ENCODE peak calls at places on chromosomes 11 and 22, in eight cellular contexts. One of them, this sample, is unnamed.

GRCh38 chr22:30856699-30857098 is 111.9 kb downstream of the MORC2 start:
- DNase-seq in IMR-90: no peak
- DNase-seq in A549: no peak
- DNase-seq in right lobe of liver: no peak
- DNase-seq in adrenal gland: no peak
- DNase-seq in tibial nerve: no peak
- DNase-seq in body of pancreas: no peak
- DNase-seq in ovary: no peak
- DNase-seq in this sample: no peak

GRCh38 chr22:43255299-43255698 is 68.4 kb upstream of the TTLL12 start:
- DNase-seq in IMR-90: no peak
- DNase-seq in A549: no peak
- DNase-seq in right lobe of liver: no peak
- DNase-seq in adrenal gland: no peak
- DNase-seq in tibial nerve: no peak
- DNase-seq in body of pancreas: no peak
- DNase-seq in ovary: no peak
- DNase-seq in this sample: no peak

GRCh38 chr11:16598032-16598431 is 140.4 kb upstream of the C11orf58 start:
- DNase-seq in IMR-90: no peak
- DNase-seq in A549: no peak
- DNase-seq in right lobe of liver: no peak
- DNase-seq in adrenal gland: no peak
- DNase-seq in tibial nerve: no peak
- DNase-seq in body of pancreas: no peak
- DNase-seq in ovary: no peak
- DNase-seq in this sample: no peak

GRCh38 chr11:119295178-119295577 is 21.8 kb downstream of the MCAM start:
- DNase-seq in IMR-90: no peak
- DNase-seq in A549: no peak
- DNase-seq in right lobe of liver: no peak
- DNase-seq in adrenal gland: no peak
- DNase-seq in tibial nerve: no peak
- DNase-seq in body of pancreas: no peak
- DNase-seq in ovary: no peak
- DNase-seq in this sample: no peak

GRCh38 chr11:129278586-129279319 is 86.6 kb upstream of the ARHGAP32 start:
- DNase-seq in IMR-90: no peak
- DNase-seq in A549: no peak
- DNase-seq in right lobe of liver: peak
- DNase-seq in adrenal gland: peak
- DNase-seq in tibial nerve: no peak
- DNase-seq in body of pancreas: peak
- DNase-seq in ovary: peak
- DNase-seq in this sample: no peak

GRCh38 chr11:122440783-122441701 is 214.5 kb upstream of the UBASH3B start:
- DNase-seq in IMR-90: no peak
- DNase-seq in A549: no peak
- DNase-seq in right lobe of liver: peak
- DNase-seq in adrenal gland: peak
- DNase-seq in tibial nerve: peak
- DNase-seq in body of pancreas: peak
- DNase-seq in ovary: peak
- DNase-seq in this sample: peak

GRCh38 chr11:73334244-73335203 is 26.4 kb downstream of the ARHGEF17 start:
- DNase-seq in IMR-90: peak
- DNase-seq in A549: peak
- DNase-seq in right lobe of liver: peak
- DNase-seq in adrenal gland: peak
- DNase-seq in tibial nerve: peak
- DNase-seq in body of pancreas: no peak
- DNase-seq in ovary: peak
- DNase-seq in this sample: peak

GRCh38 chr11:117998664-117999353 is 12.6 kb downstream of the IL10RA start:
- DNase-seq in IMR-90: no peak
- DNase-seq in A549: no peak
- DNase-seq in right lobe of liver: peak
- DNase-seq in adrenal gland: no peak
- DNase-seq in tibial nerve: no peak
- DNase-seq in body of pancreas: no peak
- DNase-seq in ovary: no peak
- DNase-seq in this sample: peak

GRCh38 chr11:72446929-72447753 is 12.8 kb upstream of the CLPB start:
- DNase-seq in IMR-90: peak
- DNase-seq in A549: peak
- DNase-seq in right lobe of liver: no peak
- DNase-seq in adrenal gland: no peak
- DNase-seq in tibial nerve: no peak
- DNase-seq in body of pancreas: no peak
- DNase-seq in ovary: no peak
- DNase-seq in this sample: no peak

GRCh38 chr11:1761110-1761856 is 2.4 kb downstream of the CTSD start:
- DNase-seq in IMR-90: no peak
- DNase-seq in A549: no peak
- DNase-seq in right lobe of liver: no peak
- DNase-seq in adrenal gland: no peak
- DNase-seq in tibial nerve: no peak
- DNase-seq in body of pancreas: no peak
- DNase-seq in ovary: peak
- DNase-seq in this sample: no peak

GRCh38 chr11:134537296-134537695 is 125.3 kb upstream of the B3GAT1 start:
- DNase-seq in IMR-90: no peak
- DNase-seq in A549: no peak
- DNase-seq in right lobe of liver: peak
- DNase-seq in adrenal gland: peak
- DNase-seq in tibial nerve: no peak
- DNase-seq in body of pancreas: no peak
- DNase-seq in ovary: no peak
- DNase-seq in this sample: no peak

GRCh38 chr11:126359431-126360048 is 4.1 kb downstream of the ST3GAL4 start:
- DNase-seq in IMR-90: peak
- DNase-seq in A549: no peak
- DNase-seq in right lobe of liver: peak
- DNase-seq in adrenal gland: peak
- DNase-seq in tibial nerve: peak
- DNase-seq in body of pancreas: peak
- DNase-seq in ovary: peak
- DNase-seq in this sample: peak

GRCh38 chr11:124988063-124988462 is 34.1 kb downstream of the CCDC15 start:
- DNase-seq in IMR-90: no peak
- DNase-seq in A549: no peak
- DNase-seq in right lobe of liver: no peak
- DNase-seq in adrenal gland: no peak
- DNase-seq in tibial nerve: no peak
- DNase-seq in body of pancreas: no peak
- DNase-seq in ovary: no peak
- DNase-seq in this sample: no peak

GRCh38 chr11:68040121-68040956 is 1.5 kb downstream of the TCIRG1 start:
- DNase-seq in IMR-90: peak
- DNase-seq in A549: peak
- DNase-seq in right lobe of liver: peak
- DNase-seq in adrenal gland: peak
- DNase-seq in tibial nerve: peak
- DNase-seq in body of pancreas: peak
- DNase-seq in ovary: peak
- DNase-seq in this sample: no peak

GRCh38 chr22:40243891-40244290 is 66.2 kb downstream of the TNRC6B start:
- DNase-seq in IMR-90: no peak
- DNase-seq in A549: no peak
- DNase-seq in right lobe of liver: no peak
- DNase-seq in adrenal gland: no peak
- DNase-seq in tibial nerve: no peak
- DNase-seq in body of pancreas: no peak
- DNase-seq in ovary: no peak
- DNase-seq in this sample: no peak

GRCh38 chr11:43756575-43756974 is 76.0 kb downstream of the HSD17B12 start:
- DNase-seq in IMR-90: peak
- DNase-seq in A549: no peak
- DNase-seq in right lobe of liver: no peak
- DNase-seq in adrenal gland: no peak
- DNase-seq in tibial nerve: no peak
- DNase-seq in body of pancreas: no peak
- DNase-seq in ovary: no peak
- DNase-seq in this sample: no peak

GRCh38 chr11:14380947-14381555 is 22.1 kb upstream of the RRAS2 start:
- DNase-seq in IMR-90: peak
- DNase-seq in A549: peak
- DNase-seq in right lobe of liver: peak
- DNase-seq in adrenal gland: peak
- DNase-seq in tibial nerve: peak
- DNase-seq in body of pancreas: peak
- DNase-seq in ovary: peak
- DNase-seq in this sample: peak

GRCh38 chr11:18804621-18805020 is 13.0 kb upstream of the PTPN5 start:
- DNase-seq in IMR-90: no peak
- DNase-seq in A549: no peak
- DNase-seq in right lobe of liver: no peak
- DNase-seq in adrenal gland: no peak
- DNase-seq in tibial nerve: no peak
- DNase-seq in body of pancreas: no peak
- DNase-seq in ovary: no peak
- DNase-seq in this sample: no peak

GRCh38 chr11:18798941-18799469 is 7.4 kb upstream of the PTPN5 start:
- DNase-seq in IMR-90: no peak
- DNase-seq in A549: no peak
- DNase-seq in right lobe of liver: no peak
- DNase-seq in adrenal gland: no peak
- DNase-seq in tibial nerve: no peak
- DNase-seq in body of pancreas: no peak
- DNase-seq in ovary: no peak
- DNase-seq in this sample: no peak

DNA sequence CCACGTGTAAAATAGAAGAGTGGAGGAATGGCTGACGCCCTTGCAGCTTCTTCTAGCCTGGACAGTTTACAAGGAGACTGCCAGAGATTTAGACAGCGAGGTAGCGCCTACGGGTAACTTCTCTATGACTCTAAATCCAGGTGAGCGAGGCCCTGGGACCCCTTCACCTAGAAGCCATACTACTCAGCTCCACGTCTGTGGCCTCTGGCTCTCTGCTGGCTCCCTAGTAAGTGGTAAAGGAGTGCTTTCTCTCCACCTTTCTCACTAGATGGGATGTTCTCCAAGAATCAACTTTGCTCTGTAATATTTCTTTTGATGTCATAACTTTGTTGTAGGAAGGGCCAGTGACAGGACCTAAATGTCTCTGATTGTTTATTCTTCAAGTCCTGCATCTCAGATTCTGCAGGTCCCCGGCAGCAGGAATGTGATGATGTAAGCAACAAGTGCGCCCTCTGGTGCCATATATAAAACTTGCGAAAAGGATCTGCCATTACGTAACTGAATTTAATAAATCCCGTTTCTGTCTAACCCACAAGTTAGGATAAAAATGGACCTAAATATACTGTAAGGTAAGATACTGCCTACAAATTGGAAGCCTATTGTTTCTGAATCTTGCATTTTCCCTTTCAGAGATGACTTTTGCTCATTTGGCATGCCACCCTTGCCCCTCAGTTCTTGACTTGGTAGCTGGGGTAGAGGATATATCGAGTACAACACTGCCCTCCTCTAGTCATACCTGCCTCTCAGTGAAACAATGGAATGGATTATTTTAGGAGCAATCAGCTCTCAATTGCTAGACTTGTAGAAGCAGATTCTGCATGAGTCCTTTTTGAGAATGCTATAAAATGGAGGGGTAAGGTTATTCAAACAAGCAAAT is 11.0 kb upstream of the PTPN5 start:
- DNase-seq in IMR-90: peak
- DNase-seq in A549: peak
- DNase-seq in right lobe of liver: no peak
- DNase-seq in adrenal gland: peak
- DNase-seq in tibial nerve: no peak
- DNase-seq in body of pancreas: peak
- DNase-seq in ovary: no peak
- DNase-seq in this sample: no peak
- H3K4me3 ChIP-seq in IMR-90: no peak
- H3K4me3 ChIP-seq in A549: no peak
- H3K4me3 ChIP-seq in right lobe of liver: no peak
- H3K4me3 ChIP-seq in adrenal gland: no peak
- H3K4me3 ChIP-seq in tibial nerve: no peak
- H3K4me3 ChIP-seq in body of pancreas: no peak
- H3K4me3 ChIP-seq in ovary: no peak
- H3K4me3 ChIP-seq in this sample: no peak

GRCh38 chr11:110908401-110909106 is 196.3 kb upstream of the ARHGAP20 start:
- DNase-seq in IMR-90: peak
- DNase-seq in A549: no peak
- DNase-seq in right lobe of liver: no peak
- DNase-seq in adrenal gland: no peak
- DNase-seq in tibial nerve: no peak
- DNase-seq in body of pancreas: no peak
- DNase-seq in ovary: no peak
- DNase-seq in this sample: no peak
- TF ChIP-seq POLR2A in IMR-90: no peak
- TF ChIP-seq POLR2A in A549: no peak
- TF ChIP-seq POLR2A in right lobe of liver: no peak
- TF ChIP-seq POLR2A in adrenal gland: no peak
- TF ChIP-seq POLR2A in tibial nerve: no peak
- TF ChIP-seq POLR2A in body of pancreas: no peak
- TF ChIP-seq POLR2A in ovary: no peak
- TF ChIP-seq POLR2A in this sample: no peak

GRCh38 chr22:23389271-23390071 is 190.6 kb downstream of the IGLL1 start:
- DNase-seq in IMR-90: no peak
- DNase-seq in A549: no peak
- DNase-seq in right lobe of liver: no peak
- DNase-seq in adrenal gland: no peak
- DNase-seq in tibial nerve: no peak
- DNase-seq in body of pancreas: no peak
- DNase-seq in ovary: no peak
- DNase-seq in this sample: no peak
- TF ChIP-seq CTCF in IMR-90: no peak
- TF ChIP-seq CTCF in A549: no peak
- TF ChIP-seq CTCF in right lobe of liver: no peak
- TF ChIP-seq CTCF in adrenal gland: no peak
- TF ChIP-seq CTCF in tibial nerve: no peak
- TF ChIP-seq CTCF in body of pancreas: no peak
- TF ChIP-seq CTCF in ovary: no peak
- TF ChIP-seq CTCF in this sample: no peak

GRCh38 chr11:75869661-75870455 is 54.8 kb downstream of the UVRAG start:
- DNase-seq in IMR-90: no peak
- DNase-seq in A549: no peak
- DNase-seq in right lobe of liver: no peak
- DNase-seq in adrenal gland: no peak
- DNase-seq in tibial nerve: no peak
- DNase-seq in body of pancreas: no peak
- DNase-seq in ovary: no peak
- DNase-seq in this sample: no peak

GRCh38 chr11:75874942-75875341 is 59.9 kb downstream of the UVRAG start:
- DNase-seq in IMR-90: no peak
- DNase-seq in A549: no peak
- DNase-seq in right lobe of liver: no peak
- DNase-seq in adrenal gland: no peak
- DNase-seq in tibial nerve: no peak
- DNase-seq in body of pancreas: no peak
- DNase-seq in ovary: no peak
- DNase-seq in this sample: no peak

GRCh38 chr11:75868990-75869389 is 54.0 kb downstream of the UVRAG start:
- DNase-seq in IMR-90: no peak
- DNase-seq in A549: no peak
- DNase-seq in right lobe of liver: no peak
- DNase-seq in adrenal gland: no peak
- DNase-seq in tibial nerve: no peak
- DNase-seq in body of pancreas: no peak
- DNase-seq in ovary: no peak
- DNase-seq in this sample: no peak

GRCh38 chr11:75872887-75873416 is 57.9 kb downstream of the UVRAG start:
- DNase-seq in IMR-90: no peak
- DNase-seq in A549: no peak
- DNase-seq in right lobe of liver: no peak
- DNase-seq in adrenal gland: no peak
- DNase-seq in tibial nerve: no peak
- DNase-seq in body of pancreas: no peak
- DNase-seq in ovary: no peak
- DNase-seq in this sample: no peak

GRCh38 chr11:75873417-75874148 is 58.6 kb downstream of the UVRAG start:
- DNase-seq in IMR-90: no peak
- DNase-seq in A549: no peak
- DNase-seq in right lobe of liver: no peak
- DNase-seq in adrenal gland: no peak
- DNase-seq in tibial nerve: no peak
- DNase-seq in body of pancreas: no peak
- DNase-seq in ovary: no peak
- DNase-seq in this sample: no peak
- H3K4me3 ChIP-seq in IMR-90: no peak
- H3K4me3 ChIP-seq in A549: no peak
- H3K4me3 ChIP-seq in right lobe of liver: no peak
- H3K4me3 ChIP-seq in adrenal gland: no peak
- H3K4me3 ChIP-seq in tibial nerve: no peak
- H3K4me3 ChIP-seq in body of pancreas: no peak
- H3K4me3 ChIP-seq in ovary: no peak
- H3K4me3 ChIP-seq in this sample: no peak

This sample was measured in lower leg skin.